ENCODE peak calls at places on chromosome 3, in four cellular contexts. J is K562, H is HepG2, N is IMR-90. V is an unnamed sample.

GRCh38 chr3:4986175-4986610 is 7.0 kb downstream of the BHLHE40 start:
- DNase-seq in H (no peak), N (peak), J (no peak), V (no peak)

GRCh38 chr3:25849641-25850040 is 59.8 kb downstream of the OXSM start:
- DNase-seq in H (no peak), J (no peak), N (peak), V (no peak)

GRCh38 chr3:119311191-119311925 is 17.2 kb downstream of the ARHGAP31 start:
- DNase-seq in N (peak), H (no peak), J (no peak), V (peak)

GRCh38 chr3:45381168-45381852 is 7.1 kb upstream of the LARS2 start:
- DNase-seq in J (no peak), N (no peak), H (no peak), V (no peak)

GRCh38 chr3:25823314-25823713 is 33.4 kb downstream of the OXSM start:
- DNase-seq in H (no peak), J (no peak), N (no peak), V (no peak)

GRCh38 chr3:135106445-135106844 is 311.4 kb downstream of the EPHB1 start:
- DNase-seq in J (peak), H (peak), N (peak), V (peak)

GRCh38 chr3:48588230-48588629 is 6.9 kb downstream of the COL7A1 start:
- DNase-seq in H (no peak), J (no peak), N (no peak), V (no peak)

GRCh38 chr3:195113536-195113935 is 157.4 kb downstream of the XXYLT1 start:
- DNase-seq in N (no peak), J (no peak), H (no peak), V (no peak)

GRCh38 chr3:27666708-27667107 is 55.4 kb downstream of the EOMES start:
- DNase-seq in N (peak), H (no peak), J (no peak), V (peak)

GRCh38 chr3:66789584-66790237 is 208.4 kb upstream of the KBTBD8 start:
- DNase-seq in J (no peak), H (no peak), N (no peak), V (no peak)

GRCh38 chr3:183494341-183494740 is 61.2 kb downstream of the KLHL6 start:
- DNase-seq in N (no peak), J (no peak), H (no peak), V (no peak)

GRCh38 chr3:183745300-183746098 is 47.9 kb downstream of the YEATS2 start:
- DNase-seq in N (peak), H (peak), J (no peak), V (peak)

GRCh38 chr3:189664311-189664710 is 33.1 kb downstream of the TP63 start:
- DNase-seq in J (no peak), N (peak), H (no peak), V (peak)

GRCh38 chr3:31047673-31048072 is 153.2 kb upstream of the GADL1 start:
- DNase-seq in N (no peak), J (no peak), H (no peak), V (no peak)

GRCh38 chr3:119457260-119457659 is 6.2 kb downstream of the TMEM39A start:
- DNase-seq in N (no peak), J (no peak), H (no peak), V (no peak)

GRCh38 chr3:27360113-27361078 is 8.8 kb downstream of the NEK10 start:
- DNase-seq in H (peak), N (peak), J (no peak), V (peak)

DNA sequence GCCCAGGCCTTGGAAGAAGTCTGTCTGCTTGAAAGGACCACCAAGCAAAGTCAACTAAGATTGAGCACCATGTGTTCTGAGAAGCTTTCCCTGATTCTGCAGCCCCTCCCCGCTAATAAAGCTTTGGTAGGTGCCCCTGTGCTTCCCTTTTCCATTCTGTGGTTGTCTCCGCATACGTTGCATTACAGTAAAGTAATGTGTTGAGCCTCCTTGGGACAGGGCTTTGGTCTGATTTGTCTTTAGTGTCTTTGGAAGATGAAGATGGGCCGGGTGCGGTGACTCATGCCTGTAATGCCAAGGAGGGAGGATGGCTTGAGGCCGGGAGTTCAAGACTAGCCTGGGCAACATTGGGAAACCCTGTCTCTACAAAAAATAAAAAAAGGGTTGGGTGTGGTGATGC is 56.3 kb downstream of the RPL39L start:
- DNase-seq in J (no peak), N (no peak), H (no peak), V (no peak)
- TF ChIP-seq MAFK in J (no peak), N (no peak), H (no peak), V (no peak)

GRCh38 chr3:107209302-107210060 is 167.8 kb upstream of the CCDC54 start:
- DNase-seq in J (no peak), N (no peak), H (no peak), V (no peak)

GRCh38 chr3:107206141-107206540 is 171.1 kb upstream of the CCDC54 start:
- DNase-seq in J (peak), H (peak), N (peak), V (peak)

GRCh38 chr3:107206945-107207344 is 170.3 kb upstream of the CCDC54 start:
- DNase-seq in N (no peak), H (no peak), J (no peak), V (no peak)

GRCh38 chr3:107208796-107209195 is 168.4 kb upstream of the CCDC54 start:
- DNase-seq in H (no peak), J (no peak), N (peak), V (no peak)

DNA sequence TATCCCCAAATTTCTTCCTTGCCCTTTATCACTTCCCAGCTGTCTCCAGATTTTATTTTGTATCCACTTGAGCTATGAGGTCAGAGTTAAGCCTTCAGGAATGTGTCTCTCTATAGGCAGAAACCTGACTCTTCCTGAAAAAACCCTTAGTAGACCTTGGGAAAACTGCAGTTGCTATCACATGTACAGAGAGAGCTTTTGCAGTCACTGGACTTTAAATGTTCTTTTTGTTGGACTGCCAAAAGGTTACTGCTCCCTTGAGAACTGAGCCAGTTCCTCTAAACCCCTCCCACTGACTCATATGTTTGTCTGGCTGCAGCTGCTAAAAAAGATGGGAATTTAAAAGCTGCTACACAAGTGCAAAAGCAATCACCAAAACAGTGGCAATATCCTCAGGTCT is 169.1 kb upstream of the CCDC54 start:
- DNase-seq in H (no peak), N (peak), J (no peak), V (peak)
- TF ChIP-seq BHLHE40 in H (no peak), N (peak), J (no peak), V (no peak)

DNA sequence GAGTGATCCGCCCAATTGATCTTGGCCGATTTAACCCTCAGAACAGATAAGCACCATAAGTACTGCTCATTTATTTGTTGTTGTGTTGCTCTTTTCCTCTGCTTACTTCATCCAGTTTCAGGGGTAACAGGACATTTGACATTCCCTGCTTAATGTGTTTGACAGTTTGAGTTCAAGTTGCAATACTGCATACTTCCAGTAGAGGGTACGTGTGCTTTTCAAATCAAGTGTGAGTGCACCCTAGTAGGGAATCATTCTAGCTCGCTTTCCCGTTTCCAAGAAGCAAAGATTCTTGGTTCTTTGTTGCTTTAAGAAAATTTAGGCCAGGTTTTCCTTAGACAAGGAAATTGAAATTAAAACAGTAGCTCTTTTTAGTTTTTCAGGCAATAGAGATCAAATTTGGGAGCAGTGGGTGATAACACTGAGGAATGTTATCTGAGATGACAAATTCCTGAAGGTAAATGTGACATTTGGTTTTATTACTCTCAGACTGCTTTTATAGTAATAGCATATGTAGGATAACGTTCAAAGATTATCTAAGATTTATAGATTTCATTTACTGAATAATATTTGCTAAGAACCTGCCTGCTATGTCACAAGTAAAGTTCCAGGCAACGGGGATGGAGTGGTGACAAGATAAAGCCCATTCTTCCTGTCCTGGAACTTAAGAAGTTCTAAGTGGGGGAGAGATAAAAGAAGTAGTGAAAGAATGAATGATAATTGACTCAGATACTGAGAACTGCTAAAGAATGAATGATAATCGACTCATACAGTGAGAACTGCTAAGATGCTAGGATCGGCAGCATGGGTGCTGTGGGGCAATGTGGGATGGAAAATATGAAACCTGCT is 73.3 kb downstream of the SYNPR start:
- DNase-seq in H (peak), J (peak), N (peak), V (peak)
- TF ChIP-seq MAFK in H (no peak), J (no peak), N (no peak), V (no peak)

GRCh38 chr3:117562000-117562399 is 852.4 kb downstream of the TUSC7 start:
- DNase-seq in J (no peak), N (no peak), H (no peak), V (no peak)

GRCh38 chr3:117567903-117568302 is 858.3 kb downstream of the TUSC7 start:
- DNase-seq in N (no peak), J (no peak), H (no peak), V (no peak)

GRCh38 chr3:117563063-117563462 is 853.5 kb downstream of the TUSC7 start:
- DNase-seq in J (no peak), N (peak), H (no peak), V (no peak)

GRCh38 chr3:117565777-117566176 is 856.2 kb downstream of the TUSC7 start:
- DNase-seq in H (no peak), N (no peak), J (no peak), V (no peak)
- TF ChIP-seq BHLHE40 in H (no peak), N (no peak), J (no peak), V (no peak)

GRCh38 chr3:141021261-141021660 is 29.9 kb upstream of the SPSB4 start:
- DNase-seq in H (no peak), J (no peak), N (no peak), V (no peak)
- TF ChIP-seq MAFK in H (no peak), J (no peak), N (no peak), V (no peak)

V was measured in A549.